ENCODE peak calls at places on chromosomes 6 and 20, in six cellular contexts. One of them, this sample, is unnamed.

GRCh38 chr20:7171911-7172310 is 404.4 kb downstream of the BMP2 start:
- DNase-seq in GM12878: no peak
- DNase-seq in A549: no peak
- DNase-seq in endothelial cell of umbilical vein: no peak
- DNase-seq in HepG2: no peak
- DNase-seq in K562: no peak
- DNase-seq in this sample: no peak

GRCh38 chr6:66328181-66328580 is 621.2 kb upstream of the EYS start:
- DNase-seq in GM12878: no peak
- DNase-seq in endothelial cell of umbilical vein: no peak
- DNase-seq in K562: no peak
- DNase-seq in A549: no peak
- DNase-seq in HepG2: no peak
- DNase-seq in this sample: no peak

GRCh38 chr6:27517928-27518787 is 45.3 kb upstream of the ZNF184 start:
- DNase-seq in K562: peak
- DNase-seq in A549: no peak
- DNase-seq in HepG2: no peak
- DNase-seq in endothelial cell of umbilical vein: no peak
- DNase-seq in GM12878: no peak
- DNase-seq in this sample: peak

GRCh38 chr6:150865043-150865405 is 478 bp upstream of the MTHFD1L start:
- DNase-seq in HepG2: no peak
- DNase-seq in endothelial cell of umbilical vein: no peak
- DNase-seq in A549: no peak
- DNase-seq in GM12878: no peak
- DNase-seq in K562: no peak
- DNase-seq in this sample: peak

GRCh38 chr20:58342104-58342945 is 32.8 kb downstream of the RAB22A start:
- DNase-seq in K562: no peak
- DNase-seq in GM12878: no peak
- DNase-seq in endothelial cell of umbilical vein: peak
- DNase-seq in HepG2: no peak
- DNase-seq in A549: peak
- DNase-seq in this sample: no peak

GRCh38 chr6:167541544-167541943 is 216.7 kb downstream of the TTLL2 start:
- DNase-seq in endothelial cell of umbilical vein: no peak
- DNase-seq in HepG2: no peak
- DNase-seq in GM12878: no peak
- DNase-seq in K562: no peak
- DNase-seq in A549: no peak
- DNase-seq in this sample: no peak

GRCh38 chr6:11298651-11299420 is 66.4 kb upstream of the NEDD9 start:
- DNase-seq in GM12878: no peak
- DNase-seq in endothelial cell of umbilical vein: peak
- DNase-seq in K562: no peak
- DNase-seq in A549: no peak
- DNase-seq in HepG2: peak
- DNase-seq in this sample: no peak

GRCh38 chr6:137134483-137134882 is 39.0 kb downstream of the IL22RA2 start:
- DNase-seq in endothelial cell of umbilical vein: no peak
- DNase-seq in K562: no peak
- DNase-seq in HepG2: no peak
- DNase-seq in GM12878: no peak
- DNase-seq in A549: no peak
- DNase-seq in this sample: no peak

GRCh38 chr6:146985111-146985510 is 219.1 kb upstream of the STXBP5 start:
- DNase-seq in GM12878: no peak
- DNase-seq in A549: peak
- DNase-seq in endothelial cell of umbilical vein: no peak
- DNase-seq in K562: peak
- DNase-seq in HepG2: peak
- DNase-seq in this sample: no peak

GRCh38 chr20:34891166-34892062 is 15.0 kb downstream of the ACSS2 start:
- DNase-seq in GM12878: no peak
- DNase-seq in A549: no peak
- DNase-seq in endothelial cell of umbilical vein: no peak
- DNase-seq in K562: no peak
- DNase-seq in HepG2: no peak
- DNase-seq in this sample: peak

DNA sequence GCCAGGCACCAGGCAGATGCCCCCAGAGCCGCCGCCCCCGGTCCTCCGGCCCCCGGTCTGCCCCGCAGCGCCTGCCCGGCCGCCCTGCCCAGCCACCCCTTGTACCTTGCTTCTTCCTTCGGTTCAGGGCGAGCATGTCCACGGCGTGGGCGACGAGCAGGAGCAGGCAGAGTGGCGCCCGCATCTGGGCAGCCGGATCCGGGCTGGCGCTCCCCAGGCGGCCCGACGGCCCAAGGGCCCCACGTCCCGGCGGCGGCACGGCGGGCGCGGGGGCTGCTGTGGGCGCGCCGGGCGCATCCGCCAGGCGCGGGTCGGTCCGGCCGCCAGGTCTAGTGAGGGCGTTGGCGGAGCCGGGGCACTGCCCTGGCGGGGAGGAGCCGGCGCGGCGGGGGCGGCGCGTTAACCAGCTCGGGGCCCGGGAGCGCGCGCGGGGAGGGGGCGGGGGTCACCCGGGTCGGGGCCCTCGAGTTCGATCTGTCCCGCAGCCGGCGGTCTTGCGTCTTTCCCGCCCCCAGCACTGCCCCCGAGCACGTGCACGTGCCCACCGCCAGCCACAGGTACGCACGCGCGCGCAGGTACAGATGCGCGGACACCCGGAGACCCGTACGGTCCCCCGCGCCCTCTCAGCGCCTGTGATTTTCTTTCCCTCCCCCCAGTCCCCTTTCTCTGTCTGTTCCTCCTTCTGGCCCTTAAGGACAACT is at the start of gene RSPO4:
- DNase-seq in endothelial cell of umbilical vein: no peak
- DNase-seq in HepG2: no peak
- DNase-seq in A549: no peak
- DNase-seq in GM12878: no peak
- DNase-seq in K562: no peak
- DNase-seq in this sample: no peak
- TF ChIP-seq MYC in endothelial cell of umbilical vein: no peak
- TF ChIP-seq MYC in HepG2: no peak
- TF ChIP-seq MYC in A549: no peak
- TF ChIP-seq MYC in GM12878: no peak
- TF ChIP-seq MYC in K562: no peak
- TF ChIP-seq MYC in this sample: no peak

GRCh38 chr20:56360899-56361199 is 2.1 kb downstream of the FAM210B start:
- DNase-seq in endothelial cell of umbilical vein: no peak
- DNase-seq in A549: no peak
- DNase-seq in K562: peak
- DNase-seq in HepG2: no peak
- DNase-seq in GM12878: no peak
- DNase-seq in this sample: no peak

GRCh38 chr20:56360133-56360898 is 1.5 kb downstream of the FAM210B start:
- DNase-seq in A549: no peak
- DNase-seq in GM12878: no peak
- DNase-seq in endothelial cell of umbilical vein: no peak
- DNase-seq in HepG2: peak
- DNase-seq in K562: peak
- DNase-seq in this sample: no peak

GRCh38 chr20:56359212-56360132 is 698 bp downstream of the FAM210B start:
- DNase-seq in endothelial cell of umbilical vein: peak
- DNase-seq in HepG2: peak
- DNase-seq in A549: peak
- DNase-seq in K562: peak
- DNase-seq in GM12878: no peak
- DNase-seq in this sample: peak

GRCh38 chr20:56358070-56358469 is 704 bp upstream of the FAM210B start:
- DNase-seq in K562: no peak
- DNase-seq in A549: no peak
- DNase-seq in endothelial cell of umbilical vein: no peak
- DNase-seq in GM12878: no peak
- DNase-seq in HepG2: no peak
- DNase-seq in this sample: no peak

GRCh38 chr20:56358600-56359211 is at the start of gene FAM210B:
- DNase-seq in endothelial cell of umbilical vein: peak
- DNase-seq in K562: peak
- DNase-seq in GM12878: no peak
- DNase-seq in HepG2: peak
- DNase-seq in A549: peak
- DNase-seq in this sample: peak
- TF ChIP-seq POLR2A in endothelial cell of umbilical vein: no peak
- TF ChIP-seq POLR2A in K562: no peak
- TF ChIP-seq POLR2A in GM12878: peak
- TF ChIP-seq POLR2A in HepG2: peak
- TF ChIP-seq POLR2A in A549: peak
- TF ChIP-seq POLR2A in this sample: peak

DNA sequence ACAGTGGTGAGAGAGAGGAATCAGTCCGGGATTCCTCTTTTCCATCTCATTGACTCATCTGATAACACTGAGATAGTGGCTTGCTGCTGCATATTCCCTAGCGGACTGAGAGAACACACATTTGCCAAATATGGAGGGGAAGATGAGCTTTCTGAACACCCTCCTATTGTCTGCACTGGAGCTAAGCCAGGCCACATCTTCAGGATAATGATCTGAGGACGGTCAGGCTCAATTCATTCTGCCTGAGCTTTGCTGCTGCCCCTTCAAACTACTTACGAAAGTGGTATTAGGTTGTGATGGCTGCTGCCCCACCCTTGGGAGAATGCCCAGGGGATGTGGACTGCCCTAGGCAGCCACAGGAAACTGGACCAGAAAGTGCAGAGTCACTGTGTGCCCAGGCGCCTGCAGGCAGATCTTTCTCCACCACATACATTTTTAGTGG is 39.4 kb upstream of the PDE7B start:
- DNase-seq in HepG2: no peak
- DNase-seq in GM12878: no peak
- DNase-seq in K562: no peak
- DNase-seq in A549: peak
- DNase-seq in endothelial cell of umbilical vein: no peak
- DNase-seq in this sample: peak
- TF ChIP-seq MAX in HepG2: no peak
- TF ChIP-seq MAX in GM12878: no peak
- TF ChIP-seq MAX in K562: no peak
- TF ChIP-seq MAX in A549: no peak
- TF ChIP-seq MAX in endothelial cell of umbilical vein: no peak
- TF ChIP-seq MAX in this sample: no peak

GRCh38 chr20:12906401-12906800 is 102.4 kb upstream of the SPTLC3 start:
- DNase-seq in K562: no peak
- DNase-seq in A549: no peak
- DNase-seq in GM12878: no peak
- DNase-seq in endothelial cell of umbilical vein: no peak
- DNase-seq in HepG2: no peak
- DNase-seq in this sample: no peak

GRCh38 chr20:12902992-12903391 is 105.8 kb upstream of the SPTLC3 start:
- DNase-seq in endothelial cell of umbilical vein: no peak
- DNase-seq in K562: no peak
- DNase-seq in HepG2: no peak
- DNase-seq in GM12878: no peak
- DNase-seq in A549: no peak
- DNase-seq in this sample: no peak
- TF ChIP-seq MYC in endothelial cell of umbilical vein: no peak
- TF ChIP-seq MYC in K562: no peak
- TF ChIP-seq MYC in HepG2: no peak
- TF ChIP-seq MYC in GM12878: no peak
- TF ChIP-seq MYC in A549: no peak
- TF ChIP-seq MYC in this sample: no peak

GRCh38 chr6:116369540-116370327 is 1.0 kb upstream of the DSE start:
- DNase-seq in HepG2: no peak
- DNase-seq in K562: no peak
- DNase-seq in endothelial cell of umbilical vein: no peak
- DNase-seq in GM12878: no peak
- DNase-seq in A549: no peak
- DNase-seq in this sample: no peak

GRCh38 chr6:116371384-116372209 is 850 bp downstream of the DSE start:
- DNase-seq in K562: no peak
- DNase-seq in HepG2: no peak
- DNase-seq in GM12878: no peak
- DNase-seq in endothelial cell of umbilical vein: peak
- DNase-seq in A549: peak
- DNase-seq in this sample: peak

GRCh38 chr6:116370328-116370716 is 425 bp upstream of the DSE start:
- DNase-seq in GM12878: no peak
- DNase-seq in K562: no peak
- DNase-seq in HepG2: no peak
- DNase-seq in endothelial cell of umbilical vein: no peak
- DNase-seq in A549: peak
- DNase-seq in this sample: no peak

GRCh38 chr6:116373300-116373699 is 2.6 kb downstream of the DSE start:
- DNase-seq in endothelial cell of umbilical vein: no peak
- DNase-seq in HepG2: no peak
- DNase-seq in GM12878: no peak
- DNase-seq in A549: no peak
- DNase-seq in K562: no peak
- DNase-seq in this sample: no peak

DNA sequence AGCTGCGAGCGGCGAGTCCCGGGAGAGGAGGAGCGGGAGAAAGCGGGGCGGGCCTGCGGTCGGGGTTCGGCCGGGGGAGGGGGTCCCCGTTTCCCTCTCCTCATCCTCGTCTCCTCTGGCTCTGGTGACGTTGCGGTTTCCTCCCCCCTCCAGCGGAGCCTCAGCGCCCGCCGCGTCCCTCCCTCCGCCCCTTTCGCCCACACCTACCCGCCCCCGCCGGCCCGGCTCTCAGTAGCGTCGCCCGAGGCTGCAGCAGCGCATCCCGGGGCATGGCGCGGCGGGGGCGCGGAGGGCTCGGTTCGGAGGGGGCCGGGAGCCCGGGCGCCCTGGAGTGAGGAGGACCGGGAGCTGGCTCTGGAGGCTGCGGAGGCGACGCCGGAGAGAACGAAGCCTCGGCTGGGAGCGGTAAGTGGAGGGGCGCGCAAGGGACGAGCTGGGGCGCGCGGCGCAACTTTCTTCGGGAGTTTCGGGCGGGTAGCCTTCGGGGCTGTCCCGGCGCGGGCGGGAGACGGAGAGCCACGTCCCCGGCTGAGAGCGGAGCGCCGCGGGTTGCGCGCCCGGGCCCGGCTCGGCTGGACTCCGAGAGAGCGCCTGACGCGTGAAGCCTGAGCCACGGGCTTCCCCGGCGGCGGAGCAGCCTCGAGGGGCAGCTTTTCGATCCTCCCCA is at the start of gene DSE:
- DNase-seq in HepG2: no peak
- DNase-seq in endothelial cell of umbilical vein: peak
- DNase-seq in A549: peak
- DNase-seq in GM12878: no peak
- DNase-seq in K562: peak
- DNase-seq in this sample: peak
- TF ChIP-seq POLR2A in HepG2: no peak
- TF ChIP-seq POLR2A in endothelial cell of umbilical vein: peak
- TF ChIP-seq POLR2A in A549: peak
- TF ChIP-seq POLR2A in GM12878: peak
- TF ChIP-seq POLR2A in K562: no peak
- TF ChIP-seq POLR2A in this sample: no peak